ENCODE peak calls at places on chromosomes 12 and 14, in seven cellular contexts. Y is germinal center; V is NCI-H2171 treated with DMSO at 0.1 percent for 48 hours; R is BE2C; U is activated naive CD4-positive, alpha-beta T cell treated with Interleukin-2 at 50 U/mL for 16 hours; H is NCI-H446; N is psoas muscle. O is an unnamed sample.

GRCh38 chr14:53979747-53980642 is 23.4 kb upstream of the BMP4 start:
- DNase-seq in Y (no peak), V (no peak), R (no peak), U (no peak), H (no peak), N (peak; percentile 72), O (peak; percentile 63)

GRCh38 chr12:129788506-129788905 is 115.3 kb downstream of the TMEM132D start:
- DNase-seq in Y (no peak), V (no peak), R (no peak), U (no peak), H (no peak), N (no peak), O (no peak)

GRCh38 chr14:39034481-39035296 is 68.3 kb downstream of the SEC23A start:
- DNase-seq in Y (no peak), V (peak; percentile 58), R (peak; percentile 67), U (no peak), H (no peak), N (no peak), O (no peak)

GRCh38 chr14:61730756-61731373 is 31.4 kb upstream of the SNAPC1 start:
- DNase-seq in Y (no peak), V (peak; percentile 24), R (no peak), U (no peak), H (no peak), N (no peak), O (no peak)

GRCh38 chr14:53975444-53975843 is 18.8 kb upstream of the BMP4 start:
- DNase-seq in Y (no peak), V (no peak), R (no peak), U (no peak), H (no peak), N (no peak), O (no peak)

GRCh38 chr12:91326043-91327027 is 143.7 kb upstream of the DCN start:
- DNase-seq in Y (peak; percentile 39), V (peak; percentile 12), R (peak; percentile 54), U (peak; percentile 5), H (peak; percentile 31), N (no peak), O (no peak)

GRCh38 chr12:2503762-2504161 is 291.0 kb upstream of the FKBP4 start:
- DNase-seq in Y (no peak), V (no peak), R (no peak), U (no peak), H (no peak), N (no peak), O (no peak)

GRCh38 chr12:77577756-77578155 is 252.9 kb upstream of the NAV3 start:
- DNase-seq in Y (no peak), V (no peak), R (no peak), U (no peak), H (no peak), N (no peak), O (no peak)

GRCh38 chr12:6996040-6996441 is 22.2 kb downstream of the LPCAT3 start:
- DNase-seq in Y (no peak), V (no peak), R (no peak), U (no peak), H (no peak), N (peak; percentile 58), O (no peak)

GRCh38 chr14:82806426-82806825 is 1272.8 kb upstream of the SEL1L start:
- DNase-seq in Y (no peak), V (no peak), R (no peak), U (no peak), H (no peak), N (no peak), O (no peak)

GRCh38 chr12:8609061-8609570 is 3.5 kb downstream of the AICDA start:
- DNase-seq in Y (peak; percentile 58), V (peak; percentile 67), R (peak; percentile 10), U (no peak), H (no peak), N (no peak), O (no peak)

O was measured in epithelial cell of proximal tubule.